ENCODE peak calls at places on chromosomes 3 and 15, in seven cellular contexts. R is A549; P is CD8-positive, alpha-beta T cell; S is progenitor cell of endocrine pancreas; T is NCI-H1436 treated with DMSO at 0.1 percent for 48 hours; A is T-helper 9 cell; M is AG08396. K is an unnamed sample.
A peak's percentile ranks its signal among the peaks of the same experiment; 100 is the strongest.

GRCh38 chr15:68631621-68632051 is 52.8 kb downstream of the CORO2B start:
- DNase-seq in P (no peak), T (no peak), A (no peak), R (no peak), S (no peak), M (no peak), K (no peak)

GRCh38 chr3:94259291-94259690 is 196.4 kb downstream of the NSUN3 start:
- DNase-seq in P (no peak), T (no peak), S (no peak), A (no peak), R (no peak), M (no peak), K (no peak)

GRCh38 chr3:141385386-141386079 is 17.2 kb downstream of the ZBTB38 start:
- DNase-seq in M (no peak), R (no peak), P (no peak), S (no peak), T (no peak), A (no peak), K (no peak)

GRCh38 chr3:15303216-15303615 is 29.2 kb downstream of the SH3BP5 start:
- DNase-seq in S (no peak), R (no peak), T (no peak), P (no peak), A (no peak), M (no peak), K (no peak)

GRCh38 chr3:126211569-126211968 is 31.2 kb upstream of the ALDH1L1 start:
- DNase-seq in P (no peak), M (no peak), R (no peak), T (no peak), S (no peak), A (no peak), K (no peak)

GRCh38 chr3:179063945-179064560 is 7.6 kb downstream of the ZMAT3 start:
- DNase-seq in M (peak; percentile 57), T (no peak), S (no peak), A (no peak), R (peak; percentile 10), P (no peak), K (peak; percentile 70)

GRCh38 chr15:76161153-76162049 is 101.6 kb downstream of the TMEM266 start:
- DNase-seq in M (peak; percentile 13), P (no peak), R (no peak), A (no peak), S (no peak), T (no peak), K (no peak)

GRCh38 chr3:31724681-31725080 is 192.0 kb downstream of the STT3B start:
- DNase-seq in R (peak; percentile 28), A (no peak), M (peak; percentile 14), S (no peak), T (no peak), P (no peak), K (peak; percentile 13)

GRCh38 chr3:131033480-131034080 is 6.9 kb downstream of the NEK11 start:
- DNase-seq in A (no peak), M (no peak), T (no peak), S (no peak), R (peak; percentile 14), P (no peak), K (peak; percentile 47)

GRCh38 chr15:33679065-33679464 is 289.2 kb upstream of the CHRM5 start:
- DNase-seq in R (no peak), A (no peak), P (no peak), S (no peak), T (no peak), M (no peak), K (peak; percentile 96)

GRCh38 chr15:40381818-40382529 is 547 bp upstream of the KNSTRN start:
- DNase-seq in A (no peak), S (no peak), M (no peak), R (no peak), T (no peak), P (no peak), K (no peak)

GRCh38 chr3:28792604-28793003 is 444.0 kb upstream of the AZI2 start:
- DNase-seq in T (no peak), R (no peak), A (no peak), P (no peak), S (no peak), M (no peak), K (no peak)

GRCh38 chr15:32657198-32657886 is 15.8 kb downstream of the SCG5 start:
- DNase-seq in M (no peak), P (no peak), A (no peak), S (no peak), R (no peak), T (no peak), K (peak; percentile 29)

GRCh38 chr3:23112491-23112890 is 90.6 kb upstream of the UBE2E2 start:
- DNase-seq in A (no peak), R (no peak), T (no peak), M (no peak), S (no peak), P (no peak), K (no peak)

GRCh38 chr3:150106752-150107428 is 136.2 kb upstream of the PFN2 start:
- DNase-seq in A (no peak), P (no peak), M (peak; percentile 64), R (peak; percentile 47), S (no peak), T (no peak), K (peak; percentile 83)

GRCh38 chr15:56608993-56609392 is 124.3 kb downstream of the ZNF280D start:
- DNase-seq in T (no peak), S (no peak), M (no peak), P (no peak), A (no peak), R (no peak), K (no peak)

GRCh38 chr15:23013681-23014080 is 25.7 kb downstream of the TUBGCP5 start:
- DNase-seq in S (no peak), P (no peak), M (no peak), R (no peak), T (no peak), A (no peak), K (no peak)

GRCh38 chr3:130081371-130081881 is at the start of gene ALG1L2:
- DNase-seq in A (no peak), T (no peak), R (no peak), S (no peak), P (no peak), M (no peak), K (no peak)

GRCh38 chr3:48476426-48477053 is 27.4 kb downstream of the SHISA5 start:
- DNase-seq in P (no peak), R (no peak), S (no peak), T (no peak), A (no peak), M (no peak), K (no peak)

K was measured in renal cortical epithelial cell.